ENCODE peak calls at places on chromosomes 7 and 10, in five cellular contexts. R is A673, L is AG10803, I is brain microvascular endothelial cell, M is adrenal gland. H is an unnamed sample.
A peak's percentile ranks its signal among the peaks of the same experiment; 100 is the strongest.

GRCh38 chr10:90866050-90866598 is 5.7 kb upstream of the RPP30 start:
- DNase-seq in R (no peak), L (no peak), I (no peak), M (no peak), H (no peak)

GRCh38 chr7:124460053-124460445 is 305.5 kb downstream of the GPR37 start:
- DNase-seq in R (no peak), L (no peak), I (no peak), M (no peak), H (no peak)

GRCh38 chr7:47557317-47557985 is 24.5 kb downstream of the TNS3 start:
- DNase-seq in R (no peak), L (peak; percentile 87), I (peak; percentile 47), M (no peak), H (no peak)

GRCh38 chr10:6059506-6059905 is 2.7 kb downstream of the IL2RA start:
- DNase-seq in R (no peak), L (no peak), I (no peak), M (no peak), H (no peak)

GRCh38 chr7:93569189-93569588 is 5.3 kb downstream of the CALCR start:
- DNase-seq in R (no peak), L (no peak), I (no peak), M (no peak), H (no peak)

GRCh38 chr7:33065981-33066380 is 3.4 kb upstream of the NT5C3A start:
- DNase-seq in R (no peak), L (no peak), I (no peak), M (no peak), H (no peak)

GRCh38 chr10:20713420-20713819 is 183.7 kb downstream of the NEBL start:
- DNase-seq in R (no peak), L (no peak), I (no peak), M (no peak), H (no peak)

GRCh38 chr7:129615018-129615417 is 3.5 kb downstream of the NRF1 start:
- DNase-seq in R (peak; percentile 45), L (no peak), I (no peak), M (no peak), H (no peak)

GRCh38 chr7:7640221-7641128 is at the start of gene UMAD1:
- DNase-seq in R (peak; percentile 99), L (peak; percentile 98), I (peak; percentile 99), M (peak; percentile 100), H (peak; percentile 98)

GRCh38 chr10:100654835-100655759 is 90.3 kb upstream of the PAX2 start:
- DNase-seq in R (peak; percentile 63), L (no peak), I (no peak), M (no peak), H (no peak)

GRCh38 chr10:5861269-5862031 is 28.2 kb downstream of the ANKRD16 start:
- DNase-seq in R (no peak), L (peak; percentile 68), I (peak; percentile 95), M (peak; percentile 60), H (no peak)

GRCh38 chr10:102660891-102661613 is 16.8 kb downstream of the TRIM8 start:
- DNase-seq in R (peak; percentile 23), L (peak; percentile 84), I (no peak), M (peak; percentile 80), H (peak; percentile 88)

GRCh38 chr7:97019710-97020109 is 4.9 kb downstream of the DLX5 start:
- DNase-seq in R (peak; percentile 46), L (no peak), I (no peak), M (no peak), H (no peak)

GRCh38 chr10:131183546-131184045 is 127.9 kb downstream of the TCERG1L start:
- DNase-seq in R (no peak), L (no peak), I (no peak), M (no peak), H (no peak)

GRCh38 chr7:151157645-151158329 is 9.7 kb downstream of the GBX1 start:
- DNase-seq in R (no peak), L (no peak), I (peak; percentile 12), M (no peak), H (no peak)

GRCh38 chr10:78932861-78933260 is 135.9 kb upstream of the ZMIZ1 start:
- DNase-seq in R (no peak), L (no peak), I (no peak), M (no peak), H (no peak)

GRCh38 chr10:78150756-78151155 is 117.1 kb downstream of the RPS24 start:
- DNase-seq in R (no peak), L (no peak), I (no peak), M (no peak), H (no peak)

GRCh38 chr7:155750255-155751125 is 61.8 kb downstream of the SHH start:
- DNase-seq in R (no peak), L (no peak), I (no peak), M (no peak), H (no peak)

GRCh38 chr10:93991596-93992284 is 2.0 kb upstream of the PLCE1 start:
- DNase-seq in R (peak; percentile 40), L (peak; percentile 69), I (peak; percentile 79), M (peak; percentile 47), H (peak; percentile 50)

GRCh38 chr7:73774923-73775322 is 4.9 kb upstream of the CLDN3 start:
- DNase-seq in R (peak; percentile 35), L (peak; percentile 19), I (no peak), M (no peak), H (no peak)

GRCh38 chr7:1883834-1884582 is 213.9 kb downstream of the ELFN1 start:
- DNase-seq in R (no peak), L (no peak), I (no peak), M (no peak), H (no peak)

GRCh38 chr10:28592953-28593352 is 60.0 kb downstream of the WAC start:
- DNase-seq in R (peak; percentile 8), L (peak; percentile 65), I (peak; percentile 55), M (no peak), H (no peak)

GRCh38 chr10:122207135-122207534 is 64.0 kb upstream of the BTBD16 start:
- DNase-seq in R (no peak), L (no peak), I (no peak), M (no peak), H (no peak)

GRCh38 chr7:24245362-24245761 is 38.6 kb upstream of the NPY start:
- DNase-seq in R (no peak), L (no peak), I (no peak), M (no peak), H (no peak)

GRCh38 chr7:97118306-97118917 is 914 bp downstream of the SDHAF3 start:
- DNase-seq in R (peak; percentile 4), L (no peak), I (no peak), M (no peak), H (no peak)

GRCh38 chr7:44838751-44839150 is 9.1 kb downstream of the H2AZ2 start:
- DNase-seq in R (no peak), L (no peak), I (no peak), M (no peak), H (no peak)

GRCh38 chr10:114520453-114520852 is 116.2 kb upstream of the AFAP1L2 start:
- DNase-seq in R (peak; percentile 16), L (peak; percentile 64), I (peak; percentile 80), M (peak; percentile 54), H (no peak)

GRCh38 chr7:157651366-157652160 is 314.8 kb downstream of the DNAJB6 start:
- DNase-seq in R (no peak), L (no peak), I (no peak), M (no peak), H (no peak)

GRCh38 chr10:1581189-1581588 is 156.1 kb downstream of the ADARB2 start:
- DNase-seq in R (no peak), L (no peak), I (no peak), M (no peak), H (no peak)

DNA sequence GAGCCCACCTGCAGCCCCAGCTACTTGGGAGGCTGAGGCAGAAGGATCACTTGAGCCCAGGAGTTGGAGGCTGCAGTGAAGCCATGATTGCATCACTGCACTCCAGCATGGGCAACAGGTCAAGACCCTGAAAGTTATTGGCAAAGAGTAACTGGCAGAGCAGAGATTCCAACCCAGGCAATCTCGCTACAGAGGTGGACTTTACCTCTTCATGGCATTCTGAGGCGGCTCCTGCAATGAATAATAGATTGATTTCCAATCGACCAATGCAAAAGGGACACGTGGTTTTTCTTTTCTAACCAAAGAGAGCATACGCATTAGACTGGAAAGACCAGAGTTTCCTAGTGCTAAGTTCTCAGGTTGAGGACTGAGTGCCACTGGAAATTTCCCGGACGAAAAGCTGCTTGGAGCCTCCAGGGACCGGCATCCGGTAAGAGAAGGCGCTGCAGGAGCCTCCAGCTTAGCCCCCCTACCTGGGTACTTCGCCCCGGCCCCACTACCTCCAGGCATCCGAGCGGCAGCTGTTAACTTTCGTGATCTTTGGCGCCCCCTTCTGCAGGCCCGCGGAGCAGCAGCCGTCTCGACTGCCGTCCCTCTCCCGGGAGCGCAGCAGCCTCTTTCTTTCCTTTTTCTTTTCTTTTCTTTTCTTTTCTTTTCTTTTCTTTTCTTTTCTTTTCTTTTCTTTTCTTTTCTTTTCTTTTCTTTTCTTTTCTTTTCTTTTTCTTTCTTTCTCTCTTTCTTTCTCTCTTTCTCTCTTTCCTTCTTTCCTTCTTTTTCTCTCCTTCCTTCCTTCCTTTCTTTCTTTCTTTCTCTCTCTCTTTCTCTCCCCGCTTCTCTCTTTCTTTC is 4.1 kb downstream of the MBLAC1 start:
- DNase-seq in R (peak; percentile 77), L (peak; percentile 33), I (peak; percentile 59), M (peak; percentile 71), H (peak; percentile 71)
- H3K4me3 ChIP-seq in R (peak overlapping the region; percentile 25), L (peak overlapping the region; percentile 10), I (no peak overlapping the region), M (no peak overlapping the region), H (peak overlapping the region; percentile 18)

DNA sequence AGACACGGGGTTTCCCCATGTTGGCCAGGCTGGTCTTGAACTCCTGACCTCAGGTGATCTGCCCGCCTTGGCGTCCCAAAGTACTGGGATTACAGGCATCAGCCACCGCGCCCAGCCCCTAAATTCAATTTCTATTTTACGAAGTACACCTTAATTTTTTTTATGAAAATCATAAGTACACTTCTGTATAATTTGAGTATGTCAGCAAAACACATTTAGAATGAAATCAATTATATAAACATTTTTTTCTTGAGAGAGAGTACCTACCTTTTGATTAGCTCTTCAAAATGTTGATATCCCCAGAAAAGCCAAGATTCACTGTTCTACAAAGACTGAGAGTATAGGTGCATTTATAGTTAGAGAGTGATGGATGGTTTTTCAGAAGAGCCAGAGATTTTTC is 20.5 kb upstream of the ITGA8 start:
- DNase-seq in R (no peak), L (no peak), I (no peak), M (no peak), H (no peak)
- H3K4me3 ChIP-seq in R (no peak overlapping the region), L (no peak overlapping the region), I (no peak overlapping the region), M (no peak overlapping the region), H (no peak overlapping the region)

GRCh38 chr7:106258789-106259188 is 26.0 kb downstream of the NAMPT start:
- DNase-seq in R (no peak), L (no peak), I (no peak), M (no peak), H (no peak)
- H3K4me3 ChIP-seq in R (no peak overlapping the region), L (no peak overlapping the region), I (no peak overlapping the region), M (no peak overlapping the region), H (no peak overlapping the region)

DNA sequence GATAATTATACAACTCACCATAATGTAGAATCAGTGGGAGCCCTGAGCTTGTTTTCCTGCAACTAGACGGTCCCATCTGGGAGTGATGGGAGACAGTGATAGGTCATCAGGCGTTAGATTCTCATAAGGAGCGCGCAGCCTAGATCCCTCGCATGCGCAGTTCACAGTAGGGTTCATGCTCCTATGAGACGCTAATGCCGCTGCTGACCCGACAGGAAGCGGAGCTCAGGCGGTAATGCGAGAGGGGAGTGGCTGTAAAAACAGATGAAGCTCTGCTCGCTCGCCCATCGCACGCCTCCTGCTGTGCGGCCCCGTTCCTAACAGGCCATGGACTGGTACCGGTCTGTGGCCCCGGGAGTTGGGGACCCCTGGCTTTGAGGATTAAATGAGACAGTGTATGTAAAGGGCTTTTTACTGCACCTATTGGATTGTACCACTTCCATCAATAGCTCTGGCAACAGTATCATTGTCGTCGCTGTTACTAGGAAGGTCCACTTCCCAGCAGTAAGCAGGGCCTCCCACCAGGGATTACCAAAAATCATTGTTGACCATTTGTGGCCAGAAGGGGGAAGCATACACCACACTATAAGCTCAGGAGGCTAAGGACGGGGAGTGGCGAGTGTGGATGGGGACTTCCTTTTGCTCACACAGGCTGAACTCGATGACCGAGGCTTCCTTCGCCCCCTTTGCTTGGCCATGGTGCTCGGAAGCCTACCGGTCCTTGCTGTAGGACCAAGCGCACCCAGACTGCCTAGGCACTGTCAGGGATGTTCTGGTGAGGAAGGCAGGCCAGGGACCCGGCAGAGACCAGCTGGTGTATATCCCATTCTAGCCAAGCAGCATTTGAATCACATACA is 26.4 kb downstream of the AKR1B1 start:
- DNase-seq in R (peak; percentile 88), L (peak; percentile 91), I (peak; percentile 89), M (peak; percentile 92), H (peak; percentile 82)
- H3K4me3 ChIP-seq in R (peak overlapping the region; percentile 37), L (peak overlapping the region; percentile 56), I (peak overlapping the region; percentile 51), M (no peak overlapping the region), H (peak overlapping the region; percentile 54)

H was measured in heart left ventricle.